ENCODE peak calls at places on chromosomes 11 and 22, in six cellular contexts. O is WTC11, I is K562, Z is GM23338, P is H1, F is HepG2. R is an unnamed sample.

GRCh38 chr11:83051760-83052671 is 19.7 kb downstream of the RAB30 start:
- DNase-seq in O (no peak), I (no peak), Z (no peak), P (no peak), F (no peak), R (no peak)

GRCh38 chr11:117454564-117454917 is 126.9 kb downstream of the CEP164 start:
- DNase-seq in O (no peak), I (no peak), Z (no peak), P (no peak), F (no peak), R (no peak)

GRCh38 chr11:100619484-100619883 is 67.6 kb upstream of the ARHGAP42 start:
- DNase-seq in O (no peak), I (no peak), Z (peak; percentile 23), P (no peak), F (no peak), R (no peak)

GRCh38 chr11:110856993-110857812 is 145.0 kb upstream of the ARHGAP20 start:
- DNase-seq in O (no peak), I (no peak), Z (no peak), P (no peak), F (no peak), R (peak; percentile 39)

GRCh38 chr22:20615021-20615420 is 107.6 kb downstream of the MED15 start:
- DNase-seq in O (no peak), I (no peak), Z (no peak), P (no peak), F (no peak), R (no peak)

GRCh38 chr22:21045585-21046294 is at the start of gene LRRC74B:
- DNase-seq in O (peak; percentile 97), I (peak; percentile 99), Z (peak; percentile 97), P (peak; percentile 74), F (peak; percentile 67), R (peak; percentile 31)

GRCh38 chr11:3737386-3737933 is 59.9 kb downstream of the NUP98 start:
- DNase-seq in O (no peak), I (no peak), Z (no peak), P (no peak), F (no peak), R (no peak)

GRCh38 chr11:117195208-117195607 is 4.0 kb upstream of the TAGLN start:
- DNase-seq in O (no peak), I (no peak), Z (no peak), P (no peak), F (no peak), R (no peak)

GRCh38 chr11:64747961-64748715 is 4.2 kb upstream of the RASGRP2 start:
- DNase-seq in O (no peak), I (no peak), Z (no peak), P (no peak), F (no peak), R (no peak)

GRCh38 chr11:76008474-76008873 is 193.5 kb downstream of the UVRAG start:
- DNase-seq in O (no peak), I (no peak), Z (no peak), P (no peak), F (no peak), R (no peak)

GRCh38 chr11:79160786-79161403 is 279.9 kb downstream of the TENM4 start:
- DNase-seq in O (no peak), I (no peak), Z (peak; percentile 26), P (no peak), F (no peak), R (no peak)

GRCh38 chr11:59801981-59802638 is 8.5 kb downstream of the MRPL16 start:
- DNase-seq in O (no peak), I (no peak), Z (peak; percentile 22), P (no peak), F (no peak), R (no peak)

GRCh38 chr22:28923826-28924732 is 40.7 kb downstream of the ZNRF3 start:
- DNase-seq in O (no peak), I (no peak), Z (peak; percentile 30), P (no peak), F (peak; percentile 98), R (no peak)

GRCh38 chr22:26362471-26362870 is 66.6 kb upstream of the ASPHD2 start:
- DNase-seq in O (no peak), I (no peak), Z (no peak), P (no peak), F (no peak), R (no peak)

GRCh38 chr11:88157401-88157800 is 17.8 kb downstream of the RAB38 start:
- DNase-seq in O (no peak), I (no peak), Z (no peak), P (no peak), F (no peak), R (no peak)

GRCh38 chr11:64801591-64802369 is 1.2 kb downstream of the MAP4K2 start:
- DNase-seq in O (no peak), I (no peak), Z (no peak), P (no peak), F (no peak), R (no peak)

GRCh38 chr11:62857541-62857982 is 18.2 kb upstream of the WDR74 start:
- DNase-seq in O (no peak), I (no peak), Z (no peak), P (no peak), F (no peak), R (no peak)

GRCh38 chr22:47295226-47295901 is 532.9 kb downstream of the TBC1D22A start:
- DNase-seq in O (no peak), I (no peak), Z (no peak), P (no peak), F (no peak), R (no peak)

GRCh38 chr11:104663190-104664140 is 234.8 kb downstream of the CASP12 start:
- DNase-seq in O (no peak), I (no peak), Z (no peak), P (no peak), F (no peak), R (no peak)

GRCh38 chr11:27914080-27914479 is 193.9 kb downstream of the KIF18A start:
- DNase-seq in O (no peak), I (no peak), Z (no peak), P (no peak), F (no peak), R (no peak)

GRCh38 chr22:27717094-27717493 is 84.5 kb downstream of the MN1 start:
- DNase-seq in O (no peak), I (peak; percentile 20), Z (no peak), P (no peak), F (no peak), R (no peak)

GRCh38 chr22:27718186-27719032 is 83.1 kb downstream of the MN1 start:
- DNase-seq in O (no peak), I (peak; percentile 90), Z (no peak), P (no peak), F (peak; percentile 25), R (no peak)

GRCh38 chr22:27720860-27721259 is 80.7 kb downstream of the MN1 start:
- DNase-seq in O (no peak), I (no peak), Z (no peak), P (no peak), F (no peak), R (no peak)

GRCh38 chr22:27719033-27719341 is 82.6 kb downstream of the MN1 start:
- DNase-seq in O (no peak), I (no peak), Z (no peak), P (no peak), F (no peak), R (no peak)

GRCh38 chr22:27719535-27720227 is 81.9 kb downstream of the MN1 start:
- DNase-seq in O (no peak), I (peak; percentile 81), Z (peak; percentile 29), P (no peak), F (peak; percentile 40), R (no peak)
- TF ChIP-seq CREB1 in O (no peak), I (no peak), Z (no peak), P (no peak), F (no peak), R (no peak)

GRCh38 chr11:81569999-81570398 is 1163.7 kb downstream of the FAM181B start:
- DNase-seq in O (no peak), I (no peak), Z (peak; percentile 14), P (no peak), F (no peak), R (no peak)
- TF ChIP-seq CREB1 in O (no peak), I (no peak), Z (no peak), P (no peak), F (no peak), R (no peak)

DNA sequence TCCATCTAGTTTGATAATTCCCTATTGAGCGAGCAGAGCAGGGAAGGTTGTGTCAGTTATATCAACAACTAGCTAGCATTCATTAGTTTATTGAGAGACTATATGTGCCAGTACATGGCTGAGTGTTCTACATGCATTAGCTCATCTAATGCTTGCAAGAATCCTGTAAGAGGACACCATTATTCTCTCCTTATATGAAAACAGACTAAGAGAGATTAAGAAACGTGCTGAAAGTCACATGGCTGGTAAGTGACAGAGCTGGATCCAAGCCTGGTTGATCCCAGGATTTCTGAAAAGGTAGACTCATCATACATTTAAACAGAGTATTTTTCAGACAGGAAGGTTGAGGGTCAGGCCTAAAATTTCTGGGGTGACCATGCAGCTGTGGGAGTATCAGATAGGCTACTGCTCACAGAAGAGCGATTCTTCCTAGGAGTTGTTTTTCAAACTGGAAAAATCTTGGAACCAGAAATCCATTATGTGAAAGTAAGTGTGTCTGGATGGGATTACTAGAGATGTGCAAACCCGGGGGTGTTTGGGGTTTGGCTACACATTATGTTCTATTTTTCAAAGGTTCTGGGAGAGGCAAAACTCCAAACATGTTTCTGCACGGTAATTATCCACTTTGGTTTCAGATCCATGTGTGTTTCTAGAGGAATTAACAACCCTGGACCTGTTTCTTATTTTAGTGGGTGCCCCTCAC is 213.3 kb downstream of the FAM76B start:
- DNase-seq in O (no peak), I (no peak), Z (no peak), P (no peak), F (no peak), R (no peak)
- TF ChIP-seq CREB1 in O (no peak), I (no peak), Z (no peak), P (no peak), F (no peak), R (no peak)

GRCh38 chr22:23057331-23057730 is 13.0 kb upstream of the GNAZ start:
- DNase-seq in O (no peak), I (no peak), Z (no peak), P (no peak), F (no peak), R (no peak)

GRCh38 chr22:23053051-23053707 is 17.1 kb upstream of the GNAZ start:
- DNase-seq in O (no peak), I (no peak), Z (no peak), P (no peak), F (no peak), R (no peak)

GRCh38 chr22:23053912-23054530 is 16.3 kb upstream of the GNAZ start:
- DNase-seq in O (peak; percentile 3), I (no peak), Z (no peak), P (no peak), F (no peak), R (no peak)

GRCh38 chr22:23055448-23056179 is 14.7 kb upstream of the GNAZ start:
- DNase-seq in O (peak; percentile 3), I (no peak), Z (no peak), P (no peak), F (no peak), R (no peak)

DNA sequence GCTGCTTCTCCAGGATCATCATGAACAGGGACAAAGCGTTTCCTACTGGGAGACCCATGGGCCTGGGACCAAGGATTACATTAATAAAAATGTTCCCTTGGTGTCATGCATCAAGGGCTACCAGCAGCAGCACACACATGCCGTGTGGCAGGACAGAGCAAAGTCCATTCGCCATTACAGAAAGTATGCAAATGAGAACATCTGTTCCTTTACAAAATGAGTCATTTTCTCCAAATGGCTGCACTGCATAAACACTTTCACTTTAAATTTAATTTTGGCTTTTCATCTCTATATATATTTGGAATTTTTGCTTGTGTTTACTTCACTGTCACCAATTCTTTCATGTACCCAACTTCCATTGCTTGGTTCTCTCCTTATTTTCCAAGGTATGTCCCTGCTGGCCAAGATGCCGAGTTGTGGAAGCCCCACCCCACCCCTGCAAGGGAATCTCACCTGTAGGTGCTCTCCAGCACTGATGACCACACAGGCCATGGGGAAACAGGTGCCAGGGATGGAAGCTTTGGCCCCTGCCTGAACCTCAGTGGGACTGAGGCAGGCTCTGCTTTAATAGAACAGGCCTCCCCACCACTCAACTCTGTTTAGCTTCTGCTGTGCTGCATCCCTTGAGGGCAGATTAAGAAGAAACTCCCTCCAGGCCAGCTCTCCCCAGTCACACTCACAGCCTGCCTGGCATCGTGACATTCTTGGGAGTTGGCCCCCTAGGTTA is 15.6 kb upstream of the GNAZ start:
- DNase-seq in O (peak; percentile 5), I (no peak), Z (no peak), P (no peak), F (no peak), R (peak; percentile 55)
- TF ChIP-seq CREB1 in O (no peak), I (no peak), Z (no peak), P (no peak), F (no peak), R (peak; percentile 26)

R was measured in GM12878.